ENCODE peak calls at places on chromosomes 7 and 10, in six cellular contexts. T is Peyer's patch, D is AG09309, C is tibial artery, O is lung, L is H9. G is an unnamed sample.

GRCh38 chr10:112768121-112768520 is 181.9 kb upstream of the TCF7L2 start:
- DNase-seq in T (no peak), C (no peak), O (no peak), L (no peak), D (no peak), G (no peak)

GRCh38 chr10:17453377-17454091 is 861 bp downstream of the ST8SIA6 start:
- DNase-seq in T (peak), C (no peak), L (peak), O (no peak), D (no peak), G (peak)

GRCh38 chr10:127013696-127014095 is 108.5 kb downstream of the DOCK1 start:
- DNase-seq in C (no peak), O (no peak), L (no peak), D (no peak), T (no peak), G (no peak)

GRCh38 chr10:95312986-95313495 is 22.2 kb upstream of the PDLIM1 start:
- DNase-seq in O (no peak), D (no peak), C (no peak), T (no peak), L (no peak), G (no peak)

GRCh38 chr7:44185729-44186128 is 3.5 kb downstream of the GCK start:
- DNase-seq in D (no peak), L (no peak), C (no peak), O (no peak), T (no peak), G (no peak)

GRCh38 chr10:71735709-71736569 is 16.4 kb upstream of the C10orf105 start:
- DNase-seq in T (peak), D (no peak), C (no peak), O (peak), L (no peak), G (no peak)

GRCh38 chr10:25453619-25454018 is 278.8 kb downstream of the GPR158 start:
- DNase-seq in C (no peak), T (no peak), O (no peak), L (no peak), D (no peak), G (no peak)

GRCh38 chr10:33661580-33662269 is 327.3 kb upstream of the NRP1 start:
- DNase-seq in O (peak), T (peak), D (peak), L (no peak), C (peak), G (no peak)

GRCh38 chr10:11898372-11899066 is 75.4 kb downstream of the PROSER2 start:
- DNase-seq in O (peak), C (no peak), T (no peak), L (peak), D (no peak), G (no peak)

GRCh38 chr7:133698127-133698526 is 429.0 kb upstream of the LRGUK start:
- DNase-seq in D (no peak), T (no peak), L (no peak), O (no peak), C (no peak), G (no peak)

GRCh38 chr7:129436335-129436923 is 2.2 kb downstream of the STRIP2 start:
- DNase-seq in L (no peak), C (no peak), D (no peak), T (no peak), O (no peak), G (no peak)

GRCh38 chr7:148058753-148059152 is 531.8 kb upstream of the C7orf33 start:
- DNase-seq in C (no peak), L (no peak), D (no peak), T (no peak), O (no peak), G (no peak)

GRCh38 chr7:73308665-73309214 is at the start of gene NSUN5:
- DNase-seq in T (peak), O (peak), L (peak), D (no peak), C (peak), G (peak)

GRCh38 chr10:31413325-31413724 is 94.3 kb downstream of the ZEB1 start:
- DNase-seq in T (no peak), L (no peak), C (no peak), O (no peak), D (no peak), G (no peak)

GRCh38 chr10:35435824-35436223 is 99.5 kb downstream of the CCNY start:
- DNase-seq in O (no peak), C (no peak), D (no peak), T (no peak), L (no peak), G (no peak)

GRCh38 chr10:70557086-70557845 is 45.3 kb downstream of the PRF1 start:
- DNase-seq in T (no peak), L (no peak), D (no peak), C (peak), O (no peak), G (no peak)

GRCh38 chr7:75033064-75033463 is 40.5 kb downstream of the RCC1L start:
- DNase-seq in L (peak), C (no peak), O (no peak), T (no peak), D (no peak), G (no peak)

GRCh38 chr10:60186315-60187071 is 203.2 kb downstream of the ANK3 start:
- DNase-seq in O (peak), L (no peak), T (no peak), C (peak), D (peak), G (no peak)

GRCh38 chr7:73364006-73364728 is 36.2 kb downstream of the FKBP6 start:
- DNase-seq in O (no peak), D (no peak), L (no peak), T (no peak), C (no peak), G (no peak)

GRCh38 chr10:17506859-17507471 is 52.6 kb upstream of the ST8SIA6 start:
- DNase-seq in L (no peak), C (no peak), T (no peak), D (no peak), O (no peak), G (no peak)

GRCh38 chr7:30726296-30727006 is 25.5 kb upstream of the INMT start:
- DNase-seq in T (no peak), C (no peak), D (no peak), L (no peak), O (no peak), G (no peak)

GRCh38 chr7:106039486-106040060 is 72.5 kb downstream of the SYPL1 start:
- DNase-seq in D (peak), T (no peak), C (no peak), O (no peak), L (peak), G (no peak)

GRCh38 chr7:6554848-6555247 is 3.6 kb upstream of the GRID2IP start:
- DNase-seq in O (no peak), C (no peak), T (no peak), D (no peak), L (no peak), G (no peak)

GRCh38 chr10:21172774-21173432 is 275.8 kb upstream of the NEBL start:
- DNase-seq in O (no peak), T (peak), C (no peak), L (peak), D (no peak), G (no peak)

GRCh38 chr10:68125770-68126169 is 16.5 kb downstream of the MYPN start:
- DNase-seq in C (no peak), D (no peak), O (no peak), L (no peak), T (peak), G (no peak)

GRCh38 chr7:38160003-38160571 is 18.0 kb upstream of the STARD3NL start:
- DNase-seq in L (no peak), C (no peak), O (no peak), T (peak), D (no peak), G (no peak)

GRCh38 chr7:122653685-122654084 is 45.2 kb downstream of the RNF133 start:
- DNase-seq in C (no peak), T (no peak), O (no peak), L (no peak), D (no peak), G (no peak)

GRCh38 chr7:83782628-83783027 is 133.7 kb upstream of the SEMA3E start:
- DNase-seq in T (no peak), O (no peak), D (no peak), L (no peak), C (no peak), G (no peak)

GRCh38 chr10:124486635-124487034 is 25.0 kb downstream of the LHPP start:
- DNase-seq in D (no peak), C (no peak), L (no peak), T (no peak), O (no peak), G (no peak)

GRCh38 chr10:72834183-72834825 is 59.2 kb upstream of the OIT3 start:
- DNase-seq in C (no peak), O (peak), T (peak), D (peak), L (no peak), G (peak)

GRCh38 chr10:45819552-45819951 is 27.7 kb downstream of the AGAP4 start:
- DNase-seq in D (no peak), T (no peak), C (no peak), O (no peak), L (no peak), G (no peak)

GRCh38 chr7:148676291-148676690 is 22.4 kb upstream of the CUL1 start:
- DNase-seq in T (no peak), O (no peak), C (no peak), L (no peak), D (no peak), G (no peak)

GRCh38 chr10:19946245-19946644 is 130.0 kb downstream of the PLXDC2 start:
- DNase-seq in O (no peak), D (no peak), T (no peak), C (no peak), L (no peak), G (no peak)

GRCh38 chr7:152406491-152406890 is 29.3 kb downstream of the KMT2C start:
- DNase-seq in L (no peak), D (no peak), T (no peak), C (no peak), O (no peak), G (no peak)

GRCh38 chr7:90424720-90425119 is 21.5 kb downstream of the CLDN12 start:
- DNase-seq in D (no peak), T (no peak), C (no peak), L (no peak), O (no peak), G (no peak)

DNA sequence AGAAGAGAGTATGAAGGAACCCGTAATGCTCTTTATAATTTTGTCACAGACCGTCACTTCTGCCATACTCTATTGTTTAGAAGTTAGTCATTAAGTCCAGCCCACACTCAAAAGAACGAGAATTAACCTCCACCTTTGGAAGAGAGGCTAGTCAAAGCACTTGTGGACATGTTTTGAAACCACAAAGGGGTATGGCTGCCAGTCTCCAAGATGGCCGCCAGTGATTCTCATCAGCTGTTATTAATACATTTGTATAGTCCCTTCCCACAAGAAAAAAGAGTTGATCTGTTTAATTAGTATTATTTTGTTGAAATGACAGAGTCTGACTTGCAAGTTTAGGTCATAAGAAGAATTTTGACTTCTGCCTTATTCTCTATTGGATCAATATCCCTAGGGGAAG is 23.2 kb upstream of the VOPP1 start:
- DNase-seq in L (no peak), D (no peak), C (no peak), O (no peak), T (no peak), G (no peak)
- TF ChIP-seq CTCF in L (no peak), D (no peak), C (no peak), O (no peak), T (no peak), G (no peak)

GRCh38 chr10:48990226-48990625 is 50.6 kb upstream of the LRRC18 start:
- DNase-seq in L (no peak), D (no peak), T (no peak), C (no peak), O (no peak), G (no peak)
- TF ChIP-seq CTCF in L (no peak), D (no peak), T (no peak), C (no peak), O (no peak), G (no peak)

GRCh38 chr7:127600885-127601284 is 7.3 kb downstream of the FSCN3 start:
- DNase-seq in D (no peak), T (no peak), O (no peak), C (no peak), L (no peak), G (no peak)

GRCh38 chr7:127594490-127594889 is 954 bp downstream of the FSCN3 start:
- DNase-seq in O (no peak), D (no peak), C (no peak), L (no peak), T (no peak), G (no peak)

GRCh38 chr7:127592550-127592949 is 986 bp upstream of the FSCN3 start:
- DNase-seq in L (no peak), C (no peak), O (no peak), T (no peak), D (no peak), G (no peak)

DNA sequence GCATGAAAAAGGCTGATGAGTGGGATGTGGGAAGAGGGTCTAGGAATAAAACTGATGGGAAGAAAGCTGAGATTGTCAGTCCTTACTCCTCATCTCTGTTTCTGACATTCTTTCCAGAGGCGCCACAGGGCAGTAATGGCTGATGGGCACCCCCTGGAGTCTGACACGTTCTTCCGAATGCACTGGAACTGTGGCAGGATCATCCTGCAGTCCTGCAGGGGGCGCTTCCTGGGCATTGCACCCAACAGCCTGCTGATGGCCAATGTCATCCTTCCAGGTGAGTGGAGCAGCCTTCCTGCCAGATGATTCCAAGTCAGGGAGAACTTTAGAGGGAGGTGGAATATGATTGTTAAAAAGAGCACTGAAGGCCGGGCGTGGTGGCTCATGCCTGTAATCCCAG is 4.8 kb downstream of the FSCN3 start:
- DNase-seq in O (no peak), C (no peak), D (no peak), L (peak), T (no peak), G (no peak)
- TF ChIP-seq CTCF in O (no peak), C (no peak), D (peak), L (peak), T (no peak), G (peak)

DNA sequence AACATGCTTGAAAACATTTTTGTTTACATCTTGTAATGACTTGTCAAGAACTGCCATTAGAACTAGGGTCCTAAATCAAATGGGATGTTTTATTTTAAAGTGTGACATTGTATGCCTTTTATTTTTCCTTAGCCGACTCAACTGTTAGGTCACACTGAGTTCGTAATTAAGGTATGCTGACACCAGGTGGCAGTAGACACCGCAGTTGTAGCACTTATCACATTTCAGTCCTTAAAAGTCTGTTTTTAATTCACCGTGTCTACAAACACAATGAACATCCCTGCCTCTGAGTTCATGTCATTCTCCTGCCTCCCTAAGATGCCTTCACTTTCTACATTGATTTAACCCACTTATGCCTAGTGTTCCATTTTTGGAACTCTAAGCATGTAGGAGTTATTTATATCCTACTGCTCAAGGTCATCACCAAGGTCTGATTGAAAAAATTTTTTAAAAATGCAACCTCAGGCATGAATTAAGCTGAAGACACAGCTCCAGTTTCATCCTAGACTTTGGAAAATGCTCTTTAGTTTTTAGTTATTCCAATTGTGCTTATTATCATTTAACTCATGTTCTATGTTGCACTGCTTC is 186.1 kb downstream of the BMPER start:
- DNase-seq in D (no peak), L (peak), T (peak), O (no peak), C (no peak), G (no peak)
- TF ChIP-seq CTCF in D (peak), L (peak), T (no peak), O (no peak), C (no peak), G (peak)

DNA sequence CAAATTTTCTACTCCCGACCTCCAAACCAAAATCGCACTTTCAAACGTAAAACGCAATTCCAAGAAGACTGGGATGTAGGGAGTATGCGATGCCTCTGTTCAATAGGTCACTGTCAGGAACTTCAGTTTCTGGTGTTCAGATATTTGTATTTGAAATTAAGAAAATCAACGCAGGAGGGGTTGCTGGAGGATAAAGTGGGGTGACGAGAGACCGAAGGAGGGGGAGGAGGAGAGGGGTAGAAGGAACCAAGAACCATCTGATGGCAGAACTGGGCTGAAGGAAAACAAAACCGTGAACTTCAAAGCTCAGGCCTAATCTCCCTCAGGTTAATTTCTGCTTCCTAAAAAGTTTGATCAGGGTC is 293.8 kb upstream of the NFE2L3 start:
- DNase-seq in T (no peak), O (no peak), C (no peak), D (no peak), L (no peak), G (no peak)
- TF ChIP-seq CTCF in T (no peak), O (no peak), C (no peak), D (no peak), L (no peak), G (no peak)

GRCh38 chr10:133307776-133308430 is 769 bp downstream of the TUBGCP2 start:
- DNase-seq in D (no peak), T (peak), C (no peak), O (peak), L (peak), G (peak)

GRCh38 chr10:133308431-133309110 is at the start of the genes TUBGCP2 and ZNF511:
- DNase-seq in D (peak), T (peak), O (peak), C (peak), L (peak), G (peak)

GRCh38 chr10:133310399-133310755 is 1.7 kb downstream of the ZNF511 start:
- DNase-seq in O (no peak), D (no peak), L (no peak), C (no peak), T (no peak), G (no peak)

GRCh38 chr10:133309720-133310398 is 1.1 kb downstream of the ZNF511 start:
- DNase-seq in C (no peak), O (peak), L (no peak), T (peak), D (no peak), G (no peak)

DNA sequence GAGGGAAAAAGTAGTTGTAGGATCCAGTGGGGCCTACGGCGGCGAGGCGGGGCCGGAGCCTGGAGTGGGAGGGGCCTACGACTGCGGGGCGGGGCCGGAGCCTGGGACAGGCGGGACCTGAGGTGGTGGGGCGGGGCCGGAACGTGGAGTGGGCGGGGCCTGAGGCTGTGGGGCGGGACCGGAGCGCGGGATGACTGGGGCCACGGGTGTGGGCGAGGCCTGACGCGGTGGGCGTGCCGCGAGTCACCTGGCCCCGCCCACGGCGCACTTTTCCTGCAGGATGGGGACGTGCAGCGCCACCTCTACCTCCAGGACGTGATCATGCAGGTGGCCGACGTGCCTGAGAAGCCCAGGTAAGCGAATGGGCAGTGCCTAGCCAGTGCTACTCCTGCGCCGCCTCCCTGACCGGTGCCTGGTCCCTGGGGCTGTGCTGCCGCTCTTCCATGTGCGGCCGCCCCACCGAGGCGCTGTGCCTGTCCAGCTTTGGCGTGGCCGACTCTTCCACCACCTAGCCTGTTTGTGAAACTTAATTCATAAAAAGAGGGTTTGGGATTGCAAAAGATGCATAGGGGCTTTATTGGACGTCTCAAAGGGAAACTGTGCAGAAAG is 501 bp downstream of the ZNF511 start:
- DNase-seq in O (peak), C (peak), T (peak), L (peak), D (no peak), G (peak)
- TF ChIP-seq CTCF in O (no peak), C (no peak), T (no peak), L (no peak), D (no peak), G (no peak)

GRCh38 chr7:80134536-80135305 is at the start of gene GNAI1:
- DNase-seq in O (peak), L (peak), C (peak), D (peak), T (peak), G (peak)
- TF ChIP-seq CTCF in O (no peak), L (peak), C (peak), D (peak), T (no peak), G (peak)

GRCh38 chr10:79436850-79437103 is 8.6 kb downstream of the ZCCHC24 start:
- DNase-seq in L (no peak), D (no peak), C (no peak), O (no peak), T (no peak), G (no peak)

GRCh38 chr10:79436066-79436849 is 9.2 kb downstream of the ZCCHC24 start:
- DNase-seq in C (peak), O (no peak), L (no peak), T (no peak), D (no peak), G (no peak)

GRCh38 chr10:79437111-79437814 is 8.2 kb downstream of the ZCCHC24 start:
- DNase-seq in O (no peak), D (no peak), L (no peak), C (peak), T (peak), G (no peak)

GRCh38 chr10:79438699-79439085 is 6.7 kb downstream of the ZCCHC24 start:
- DNase-seq in L (no peak), C (peak), D (no peak), T (peak), O (no peak), G (no peak)

GRCh38 chr10:79438021-79438698 is 7.3 kb downstream of the ZCCHC24 start:
- DNase-seq in L (no peak), C (peak), D (no peak), T (peak), O (no peak), G (no peak)
- TF ChIP-seq CTCF in L (peak), C (peak), D (peak), T (no peak), O (no peak), G (peak)

GRCh38 chr7:2099036-2099957 is 133.4 kb downstream of the MAD1L1 start:
- DNase-seq in L (no peak), O (no peak), C (no peak), T (peak), D (no peak), G (no peak)
- TF ChIP-seq CTCF in L (no peak), O (no peak), C (no peak), T (no peak), D (no peak), G (no peak)

G was measured in progenitor cell of endocrine pancreas.